ENCODE peak calls at places on chromosomes 3 and 15, in nine cellular contexts. G is cardiac fibroblast; R is fibroblast of the aortic adventitia; X is CD4-positive, alpha-beta T cell; K is A673; W is stimulated activated CD4-positive, alpha-beta T cell treated with anti-CD3 and anti-CD28 coated beads, Interleukin-4, amount 100 ng/mL, for 1 hour; I is GDM1; T is EH; B is AG08396. A is an unnamed sample.

GRCh38 chr15:65980824-65981456 is 111.6 kb downstream of the RAB11A start:
- DNase-seq in B (peak; percentile 91), W (peak; percentile 10), R (peak; percentile 78), I (peak; percentile 15), T (peak; percentile 79), K (peak; percentile 77), X (no peak), G (peak; percentile 85), A (peak; percentile 53)

GRCh38 chr3:16415911-16416310 is 97.6 kb downstream of the RFTN1 start:
- DNase-seq in X (no peak), G (no peak), R (peak; percentile 22), K (peak; percentile 28), I (no peak), W (no peak), B (no peak), T (peak; percentile 66), A (no peak)

GRCh38 chr15:28897861-28898608 is 12.3 kb downstream of the APBA2 start:
- DNase-seq in T (no peak), G (no peak), W (no peak), B (no peak), I (no peak), X (no peak), K (no peak), R (no peak), A (no peak)

GRCh38 chr3:153901991-153902390 is 219.2 kb upstream of the ARHGEF26 start:
- DNase-seq in K (no peak), W (no peak), B (no peak), I (no peak), X (no peak), T (peak; percentile 19), R (peak; percentile 22), G (peak; percentile 6), A (no peak)

GRCh38 chr3:177721864-177722370 is 524.6 kb upstream of the TBL1XR1 start:
- DNase-seq in I (no peak), K (no peak), W (no peak), X (no peak), G (no peak), R (no peak), T (peak; percentile 25), B (no peak), A (no peak)

GRCh38 chr15:96270581-96271172 is 59.8 kb upstream of the NR2F2 start:
- DNase-seq in G (peak; percentile 70), I (no peak), W (no peak), R (peak; percentile 56), K (no peak), X (no peak), B (peak; percentile 7), T (peak; percentile 65), A (no peak)

GRCh38 chr15:89359471-89360293 is 25.1 kb upstream of the POLG start:
- DNase-seq in B (no peak), X (no peak), R (no peak), I (no peak), W (no peak), K (no peak), G (no peak), T (no peak), A (no peak)

GRCh38 chr3:167820114-167820865 is 84.8 kb downstream of the SERPINI1 start:
- DNase-seq in X (no peak), I (no peak), W (no peak), T (no peak), G (no peak), K (no peak), R (no peak), B (no peak), A (no peak)

GRCh38 chr3:69490971-69491370 is 105.1 kb upstream of the FRMD4B start:
- DNase-seq in G (peak; percentile 51), K (no peak), T (no peak), W (no peak), I (no peak), B (no peak), X (no peak), R (peak; percentile 18), A (no peak)

GRCh38 chr3:49383387-49383786 is 25.2 kb upstream of the GPX1 start:
- DNase-seq in B (no peak), T (no peak), R (no peak), K (no peak), X (no peak), I (no peak), W (no peak), G (no peak), A (no peak)

GRCh38 chr3:159765025-159765859 is 223.4 kb upstream of the IL12A start:
- DNase-seq in T (peak; percentile 100), I (no peak), B (peak; percentile 91), G (peak; percentile 99), R (peak; percentile 98), X (no peak), W (no peak), K (peak; percentile 78), A (no peak)

GRCh38 chr3:18556001-18556408 is 130.9 kb upstream of the SATB1 start:
- DNase-seq in R (no peak), W (no peak), T (no peak), I (no peak), B (no peak), K (no peak), X (no peak), G (no peak), A (no peak)

GRCh38 chr3:174949523-174949922 is 90.4 kb downstream of the NAALADL2 start:
- DNase-seq in I (no peak), G (peak; percentile 97), W (no peak), T (peak; percentile 99), K (no peak), X (no peak), B (peak; percentile 29), R (peak; percentile 96), A (no peak)

GRCh38 chr15:29672446-29672845 is 149.8 kb downstream of the TJP1 start:
- DNase-seq in G (no peak), K (no peak), B (no peak), W (no peak), R (no peak), X (no peak), I (no peak), T (no peak), A (no peak)

GRCh38 chr3:190131329-190131728 is 10.6 kb upstream of the P3H2 start:
- DNase-seq in X (no peak), B (peak; percentile 41), R (peak; percentile 75), I (no peak), T (peak; percentile 56), K (peak; percentile 48), G (peak; percentile 90), W (no peak), A (no peak)

GRCh38 chr15:71743861-71744382 is 66.4 kb upstream of the NR2E3 start:
- DNase-seq in X (peak; percentile 13), G (peak; percentile 71), W (peak; percentile 66), B (peak; percentile 56), K (peak; percentile 68), I (no peak), R (peak; percentile 65), T (peak; percentile 73), A (peak; percentile 71)

GRCh38 chr3:11818033-11818432 is 28.7 kb downstream of the TAMM41 start:
- DNase-seq in K (no peak), R (no peak), I (no peak), X (no peak), G (peak; percentile 29), W (no peak), B (no peak), T (peak; percentile 70), A (no peak)

GRCh38 chr15:47349179-47349578 is 368.1 kb upstream of the SEMA6D start:
- DNase-seq in G (no peak), B (no peak), X (no peak), T (no peak), R (no peak), K (no peak), I (no peak), W (no peak), A (no peak)

A was measured in OCI-LY7.